ENCODE peak calls at places on chromosome 5, in four cellular contexts. One of them, this sample, is unnamed.
A peak's percentile ranks its signal among the peaks of the same experiment; 100 is the strongest.

GRCh38 chr5:151086905-151087360 is 6.1 kb upstream of the TNIP1 start:
- DNase-seq in brain microvascular endothelial cell: no peak
- DNase-seq in neural progenitor cell: no peak
- DNase-seq in IMR-90: peak; percentile 43
- DNase-seq in this sample: no peak

GRCh38 chr5:156838966-156839365 is 11.1 kb upstream of the PPP1R2B start:
- DNase-seq in neural progenitor cell: no peak
- DNase-seq in brain microvascular endothelial cell: no peak
- DNase-seq in IMR-90: no peak
- DNase-seq in this sample: no peak

GRCh38 chr5:5572010-5572982 is 149.8 kb downstream of the ICE1 start:
- DNase-seq in IMR-90: no peak
- DNase-seq in brain microvascular endothelial cell: no peak
- DNase-seq in neural progenitor cell: no peak
- DNase-seq in this sample: no peak

GRCh38 chr5:137310051-137310730 is 188.9 kb downstream of the SPOCK1 start:
- DNase-seq in IMR-90: peak; percentile 93
- DNase-seq in neural progenitor cell: no peak
- DNase-seq in brain microvascular endothelial cell: peak; percentile 87
- DNase-seq in this sample: peak; percentile 73

GRCh38 chr5:170333161-170333909 is 35.8 kb upstream of the LCP2 start:
- DNase-seq in neural progenitor cell: peak; percentile 68
- DNase-seq in IMR-90: no peak
- DNase-seq in brain microvascular endothelial cell: no peak
- DNase-seq in this sample: no peak

GRCh38 chr5:35938518-35939227 is at the start of gene CAPSL:
- DNase-seq in brain microvascular endothelial cell: peak; percentile 59
- DNase-seq in IMR-90: peak; percentile 70
- DNase-seq in neural progenitor cell: peak; percentile 74
- DNase-seq in this sample: peak; percentile 83

GRCh38 chr5:56148453-56148971 is 84.6 kb downstream of the ANKRD55 start:
- DNase-seq in IMR-90: no peak
- DNase-seq in brain microvascular endothelial cell: no peak
- DNase-seq in neural progenitor cell: no peak
- DNase-seq in this sample: no peak

GRCh38 chr5:134131578-134132350 is 17.3 kb downstream of the TCF7 start:
- DNase-seq in neural progenitor cell: no peak
- DNase-seq in IMR-90: no peak
- DNase-seq in brain microvascular endothelial cell: no peak
- DNase-seq in this sample: no peak

GRCh38 chr5:59124983-59125960 is 542.4 kb downstream of the RAB3C start:
- DNase-seq in neural progenitor cell: no peak
- DNase-seq in IMR-90: peak; percentile 37
- DNase-seq in brain microvascular endothelial cell: no peak
- DNase-seq in this sample: peak; percentile 19

GRCh38 chr5:149924481-149924880 is 20.1 kb downstream of the PDE6A start:
- DNase-seq in IMR-90: peak; percentile 83
- DNase-seq in brain microvascular endothelial cell: no peak
- DNase-seq in neural progenitor cell: no peak
- DNase-seq in this sample: no peak

GRCh38 chr5:151492729-151493128 is 45.3 kb downstream of the SLC36A1 start:
- DNase-seq in IMR-90: peak; percentile 87
- DNase-seq in brain microvascular endothelial cell: peak; percentile 48
- DNase-seq in neural progenitor cell: no peak
- DNase-seq in this sample: no peak

GRCh38 chr5:116939641-116940040 is 365.0 kb upstream of the SEMA6A start:
- DNase-seq in brain microvascular endothelial cell: no peak
- DNase-seq in IMR-90: no peak
- DNase-seq in neural progenitor cell: no peak
- DNase-seq in this sample: no peak

GRCh38 chr5:39662945-39663344 is 238.2 kb upstream of the DAB2 start:
- DNase-seq in IMR-90: no peak
- DNase-seq in brain microvascular endothelial cell: no peak
- DNase-seq in neural progenitor cell: no peak
- DNase-seq in this sample: no peak

GRCh38 chr5:78544531-78545200 is 103.9 kb downstream of the LHFPL2 start:
- DNase-seq in neural progenitor cell: no peak
- DNase-seq in IMR-90: peak; percentile 85
- DNase-seq in brain microvascular endothelial cell: peak; percentile 90
- DNase-seq in this sample: no peak

GRCh38 chr5:121164632-121165031 is 687.0 kb upstream of the FTMT start:
- DNase-seq in IMR-90: no peak
- DNase-seq in neural progenitor cell: no peak
- DNase-seq in brain microvascular endothelial cell: no peak
- DNase-seq in this sample: no peak

GRCh38 chr5:37839441-37840035 is 303 bp downstream of the GDNF start:
- DNase-seq in IMR-90: peak; percentile 73
- DNase-seq in neural progenitor cell: peak; percentile 73
- DNase-seq in brain microvascular endothelial cell: peak; percentile 53
- DNase-seq in this sample: no peak

GRCh38 chr5:82364497-82364896 is 86.3 kb upstream of the RPS23 start:
- DNase-seq in brain microvascular endothelial cell: peak; percentile 75
- DNase-seq in IMR-90: peak; percentile 71
- DNase-seq in neural progenitor cell: peak; percentile 48
- DNase-seq in this sample: peak; percentile 40

GRCh38 chr5:176734756-176735342 is 75.5 kb upstream of the UNC5A start:
- DNase-seq in brain microvascular endothelial cell: no peak
- DNase-seq in IMR-90: no peak
- DNase-seq in neural progenitor cell: no peak
- DNase-seq in this sample: no peak

GRCh38 chr5:91382530-91383026 is 539 bp downstream of the ARRDC3 start:
- DNase-seq in IMR-90: peak; percentile 33
- DNase-seq in brain microvascular endothelial cell: peak; percentile 25
- DNase-seq in neural progenitor cell: peak; percentile 48
- DNase-seq in this sample: no peak

GRCh38 chr5:473344-474192 is 30.6 kb downstream of the EXOC3 start:
- DNase-seq in IMR-90: peak; percentile 34
- DNase-seq in neural progenitor cell: peak; percentile 51
- DNase-seq in brain microvascular endothelial cell: no peak
- DNase-seq in this sample: no peak

GRCh38 chr5:107957023-107957422 is 286.3 kb upstream of the EFNA5 start:
- DNase-seq in neural progenitor cell: peak; percentile 55
- DNase-seq in brain microvascular endothelial cell: no peak
- DNase-seq in IMR-90: no peak
- DNase-seq in this sample: no peak

GRCh38 chr5:129125819-129126218 is 31.3 kb downstream of the ISOC1 start:
- DNase-seq in IMR-90: no peak
- DNase-seq in brain microvascular endothelial cell: no peak
- DNase-seq in neural progenitor cell: peak; percentile 19
- DNase-seq in this sample: no peak

GRCh38 chr5:125148076-125148475 is 401.6 kb upstream of the ZNF608 start:
- DNase-seq in brain microvascular endothelial cell: no peak
- DNase-seq in IMR-90: no peak
- DNase-seq in neural progenitor cell: no peak
- DNase-seq in this sample: no peak

GRCh38 chr5:50947892-50948683 is 281.7 kb downstream of the PARP8 start:
- DNase-seq in IMR-90: no peak
- DNase-seq in brain microvascular endothelial cell: no peak
- DNase-seq in neural progenitor cell: no peak
- DNase-seq in this sample: no peak

GRCh38 chr5:134136221-134136631 is 21.7 kb downstream of the TCF7 start:
- DNase-seq in brain microvascular endothelial cell: no peak
- DNase-seq in IMR-90: no peak
- DNase-seq in neural progenitor cell: no peak
- DNase-seq in this sample: no peak

GRCh38 chr5:33180900-33181299 is 259.9 kb upstream of the TARS1 start:
- DNase-seq in brain microvascular endothelial cell: peak; percentile 36
- DNase-seq in neural progenitor cell: peak; percentile 26
- DNase-seq in IMR-90: peak; percentile 70
- DNase-seq in this sample: no peak
- TF ChIP-seq CTCF in brain microvascular endothelial cell: peak; percentile 55
- TF ChIP-seq CTCF in neural progenitor cell: peak; percentile 61
- TF ChIP-seq CTCF in IMR-90: peak; percentile 80
- TF ChIP-seq CTCF in this sample: peak; percentile 62

DNA sequence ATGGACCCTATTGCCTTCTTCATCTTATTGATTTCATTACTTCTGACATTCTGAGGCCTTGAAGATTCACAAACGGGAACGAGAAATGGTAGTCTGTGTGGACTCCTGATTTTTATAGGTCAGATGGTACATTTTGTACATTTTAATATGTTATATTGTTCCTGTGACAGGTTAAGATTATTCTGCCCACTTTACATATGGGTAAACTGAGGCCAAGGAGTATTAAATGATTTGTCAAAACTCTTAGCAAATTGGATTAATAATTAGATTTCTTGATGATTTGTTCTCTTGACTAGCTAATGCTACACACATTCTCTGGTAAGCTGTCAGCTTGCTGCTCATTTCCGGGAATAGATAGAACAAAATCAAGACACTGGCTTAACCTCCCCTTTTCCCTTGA is 1.9 kb downstream of the FAM53C start:
- DNase-seq in brain microvascular endothelial cell: no peak
- DNase-seq in IMR-90: no peak
- DNase-seq in neural progenitor cell: no peak
- DNase-seq in this sample: no peak
- H3K4me3 ChIP-seq in brain microvascular endothelial cell: no peak overlapping the region
- H3K4me3 ChIP-seq in IMR-90: no peak overlapping the region
- H3K4me3 ChIP-seq in neural progenitor cell: peak overlapping the region; percentile 84
- H3K4me3 ChIP-seq in this sample: peak overlapping the region; percentile 88

GRCh38 chr5:135208555-135209494 is 174.8 kb upstream of the PITX1 start:
- DNase-seq in IMR-90: peak; percentile 98
- DNase-seq in brain microvascular endothelial cell: peak; percentile 92
- DNase-seq in neural progenitor cell: no peak
- DNase-seq in this sample: no peak
- TF ChIP-seq CTCF in IMR-90: peak; percentile 54
- TF ChIP-seq CTCF in brain microvascular endothelial cell: peak; percentile 67
- TF ChIP-seq CTCF in neural progenitor cell: no peak
- TF ChIP-seq CTCF in this sample: peak; percentile 13

GRCh38 chr5:181159286-181160143 is 12.1 kb downstream of the OR2V2 start:
- DNase-seq in brain microvascular endothelial cell: peak; percentile 80
- DNase-seq in IMR-90: peak; percentile 60
- DNase-seq in neural progenitor cell: peak; percentile 82
- DNase-seq in this sample: no peak

GRCh38 chr5:181164076-181164952 is 16.9 kb downstream of the OR2V2 start:
- DNase-seq in neural progenitor cell: peak; percentile 23
- DNase-seq in brain microvascular endothelial cell: peak; percentile 72
- DNase-seq in IMR-90: peak; percentile 48
- DNase-seq in this sample: no peak

GRCh38 chr5:181160144-181160754 is 12.9 kb downstream of the OR2V2 start:
- DNase-seq in IMR-90: peak; percentile 59
- DNase-seq in neural progenitor cell: peak; percentile 78
- DNase-seq in brain microvascular endothelial cell: peak; percentile 22
- DNase-seq in this sample: no peak

GRCh38 chr5:181163487-181164075 is 16.2 kb downstream of the OR2V2 start:
- DNase-seq in IMR-90: no peak
- DNase-seq in neural progenitor cell: peak; percentile 27
- DNase-seq in brain microvascular endothelial cell: no peak
- DNase-seq in this sample: no peak

DNA sequence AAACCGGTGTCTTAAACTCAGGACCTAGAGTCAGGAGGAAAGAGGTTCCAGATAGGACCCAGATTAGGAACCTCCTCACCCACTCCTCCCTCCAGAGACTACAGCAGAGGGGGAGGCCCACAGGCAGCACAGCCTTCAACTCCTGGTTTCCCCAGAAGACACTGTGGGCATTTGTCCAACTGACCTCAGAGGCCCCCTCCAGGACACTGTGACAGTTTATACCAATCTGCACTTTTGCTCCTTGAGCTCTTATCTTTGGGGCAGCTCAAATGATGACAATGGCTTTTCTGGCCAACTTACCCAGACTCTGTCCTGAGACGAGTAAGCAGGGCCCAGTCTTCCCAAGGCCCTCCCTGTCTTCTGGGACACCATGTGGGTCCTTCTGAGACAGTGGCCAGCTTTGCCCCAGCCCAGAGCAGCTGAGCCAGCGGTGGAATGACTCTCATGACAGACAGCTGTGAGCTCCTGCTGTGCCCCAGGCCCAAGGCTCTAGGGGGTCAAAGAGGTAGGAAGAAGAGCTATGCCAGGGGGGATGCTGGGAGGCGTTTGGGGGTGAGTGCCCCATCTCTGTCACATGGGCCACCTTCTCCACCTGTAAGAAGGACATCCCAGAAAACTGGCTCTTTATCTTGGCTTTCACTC is 14.3 kb downstream of the OR2V2 start:
- DNase-seq in brain microvascular endothelial cell: no peak
- DNase-seq in neural progenitor cell: no peak
- DNase-seq in IMR-90: no peak
- DNase-seq in this sample: no peak
- H3K4me3 ChIP-seq in brain microvascular endothelial cell: no peak overlapping the region
- H3K4me3 ChIP-seq in neural progenitor cell: no peak overlapping the region
- H3K4me3 ChIP-seq in IMR-90: no peak overlapping the region
- H3K4me3 ChIP-seq in this sample: peak overlapping the region; percentile 5

GRCh38 chr5:14086261-14086660 is 56.9 kb upstream of the TRIO start:
- DNase-seq in neural progenitor cell: no peak
- DNase-seq in IMR-90: no peak
- DNase-seq in brain microvascular endothelial cell: no peak
- DNase-seq in this sample: no peak
- TF ChIP-seq CTCF in neural progenitor cell: no peak
- TF ChIP-seq CTCF in IMR-90: no peak
- TF ChIP-seq CTCF in brain microvascular endothelial cell: no peak
- TF ChIP-seq CTCF in this sample: no peak

DNA sequence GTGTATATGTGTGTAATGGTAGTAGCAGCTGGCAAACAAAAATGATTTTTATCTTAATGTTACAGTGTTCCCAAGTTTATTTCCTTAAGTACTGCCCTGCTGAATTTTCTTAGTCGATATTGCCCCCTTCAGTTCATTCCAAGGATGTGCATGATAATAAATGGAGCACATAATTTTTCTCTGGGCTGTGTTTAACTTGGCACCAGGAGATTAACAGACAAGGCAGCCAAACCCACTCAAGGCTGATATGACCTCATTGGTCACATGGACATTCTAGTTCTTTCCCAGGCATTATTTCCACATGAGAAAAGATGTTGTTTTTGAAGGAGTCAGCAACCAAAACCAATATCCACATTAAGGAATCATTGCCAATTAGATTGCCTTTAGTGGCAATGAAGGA is 61.8 kb downstream of the COX7C start:
- DNase-seq in neural progenitor cell: peak; percentile 50
- DNase-seq in IMR-90: peak; percentile 87
- DNase-seq in brain microvascular endothelial cell: peak; percentile 85
- DNase-seq in this sample: peak; percentile 94
- H3K4me3 ChIP-seq in neural progenitor cell: no peak overlapping the region
- H3K4me3 ChIP-seq in IMR-90: no peak overlapping the region
- H3K4me3 ChIP-seq in brain microvascular endothelial cell: no peak overlapping the region
- H3K4me3 ChIP-seq in this sample: no peak overlapping the region

GRCh38 chr5:172044631-172045314 is 38.3 kb upstream of the FBXW11 start:
- DNase-seq in brain microvascular endothelial cell: no peak
- DNase-seq in IMR-90: no peak
- DNase-seq in neural progenitor cell: peak; percentile 19
- DNase-seq in this sample: no peak
- TF ChIP-seq CTCF in brain microvascular endothelial cell: no peak
- TF ChIP-seq CTCF in IMR-90: no peak
- TF ChIP-seq CTCF in neural progenitor cell: peak; percentile 12
- TF ChIP-seq CTCF in this sample: no peak

DNA sequence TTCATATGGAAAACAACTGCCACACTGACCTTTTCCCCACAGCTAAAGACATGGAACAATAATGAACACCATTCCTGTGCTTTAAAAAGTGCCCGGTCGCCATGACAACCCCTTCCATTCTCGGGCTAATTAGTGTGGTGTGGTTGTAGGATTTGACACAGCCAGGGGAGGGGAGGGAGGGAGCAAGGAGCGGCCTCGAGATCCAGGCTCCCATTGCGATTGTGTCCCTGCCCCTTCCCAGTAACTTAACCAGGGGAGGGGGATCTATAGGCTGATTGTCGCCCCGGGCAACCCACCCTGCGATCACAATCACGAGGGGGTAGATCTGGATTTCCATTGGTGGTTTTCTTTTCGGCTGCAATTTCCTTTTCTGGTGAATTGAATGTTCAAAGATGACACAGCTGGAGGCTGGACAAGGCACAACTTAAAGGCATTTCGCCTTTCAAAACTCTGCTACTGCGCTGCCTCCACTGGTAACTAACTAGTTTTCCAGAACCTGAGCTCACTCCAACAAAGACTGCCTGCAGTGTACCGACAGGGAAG is 96.7 kb upstream of the RETREG1 start:
- DNase-seq in neural progenitor cell: peak; percentile 96
- DNase-seq in brain microvascular endothelial cell: peak; percentile 20
- DNase-seq in IMR-90: peak; percentile 38
- DNase-seq in this sample: no peak
- H3K4me3 ChIP-seq in neural progenitor cell: peak overlapping the region; percentile 67
- H3K4me3 ChIP-seq in brain microvascular endothelial cell: peak overlapping the region; percentile 49
- H3K4me3 ChIP-seq in IMR-90: no peak overlapping the region
- H3K4me3 ChIP-seq in this sample: peak overlapping the region; percentile 12

This sample was measured in epithelial cell of proximal tubule.